ENCODE peak calls at places on chromosome 4, in four cellular contexts. D is fibroblast of gingiva, K is HEK293T, X is Ammon's horn. U is an unnamed sample.

GRCh38 chr4:86132459-86132858 is 227.4 kb downstream of the MAPK10 start:
- DNase-seq in D (no peak), K (no peak), X (no peak), U (no peak)

GRCh38 chr4:1956631-1957030 is 52.1 kb downstream of the NELFA start:
- DNase-seq in D (no peak), K (no peak), X (no peak), U (no peak)

GRCh38 chr4:3303445-3303824 is 10.6 kb downstream of the RGS12 start:
- DNase-seq in D (no peak), K (no peak), X (no peak), U (no peak)

GRCh38 chr4:6938758-6939201 is 29.2 kb downstream of the TBC1D14 start:
- DNase-seq in D (no peak), K (no peak), X (peak), U (no peak)

GRCh38 chr4:61588621-61589020 is 388.5 kb downstream of the ADGRL3 start:
- DNase-seq in D (no peak), K (no peak), X (no peak), U (no peak)

GRCh38 chr4:58247792-58248191 is 1137.6 kb upstream of the IGFBP7 start:
- DNase-seq in D (no peak), K (peak), X (no peak), U (no peak)

GRCh38 chr4:154982187-154983047 is 201.3 kb downstream of the RBM46 start:
- DNase-seq in D (peak), K (peak), X (peak), U (no peak)

GRCh38 chr4:30789219-30789671 is 69.1 kb downstream of the PCDH7 start:
- DNase-seq in D (no peak), K (peak), X (no peak), U (no peak)

GRCh38 chr4:3261411-3262207 is 12.7 kb downstream of the MSANTD1 start:
- DNase-seq in D (no peak), K (no peak), X (no peak), U (no peak)

GRCh38 chr4:114040319-114041116 is 61.1 kb upstream of the ARSJ start:
- DNase-seq in D (no peak), K (no peak), X (no peak), U (peak)

GRCh38 chr4:96519291-96519690 is 679.4 kb downstream of the PDHA2 start:
- DNase-seq in D (no peak), K (no peak), X (no peak), U (no peak)

GRCh38 chr4:79042079-79042674 is 102.9 kb upstream of the PAQR3 start:
- DNase-seq in D (peak), K (peak), X (peak), U (peak)

GRCh38 chr4:1870328-1870577 is 940 bp upstream of the NSD2 start:
- DNase-seq in D (peak), K (peak), X (peak), U (peak)